ENCODE peak calls at places on chromosomes 11 and 22, in ten cellular contexts. I, P, B, K, M, Y, L, W, H and Z are unnamed samples.

GRCh38 chr11:19808076-19808911 is 95.7 kb downstream of the NAV2 start:
- DNase-seq in I (no peak), P (no peak), B (no peak), K (no peak), M (no peak), Y (no peak), L (no peak), W (no peak), H (no peak), Z (no peak)

GRCh38 chr11:78660451-78660850 is 85.8 kb upstream of the NARS2 start:
- DNase-seq in I (no peak), P (no peak), B (no peak), K (no peak), M (no peak), Y (no peak), L (peak), W (peak), H (no peak), Z (no peak)

GRCh38 chr11:33646629-33647028 is 54.0 kb downstream of the C11orf91 start:
- DNase-seq in I (no peak), P (no peak), B (no peak), K (no peak), M (peak), Y (no peak), L (no peak), W (peak), H (no peak), Z (no peak)

GRCh38 chr11:12137938-12138731 is 27.7 kb downstream of the MICAL2 start:
- DNase-seq in I (no peak), P (no peak), B (peak), K (no peak), M (peak), Y (no peak), L (no peak), W (no peak), H (peak), Z (no peak)

GRCh38 chr11:60657880-60658279 is 41.5 kb upstream of the MS4A8 start:
- DNase-seq in I (peak), P (no peak), B (no peak), K (no peak), M (no peak), Y (no peak), L (no peak), W (no peak), H (no peak), Z (no peak)

GRCh38 chr22:39136317-39136716 is 16.2 kb downstream of the CBX7 start:
- DNase-seq in I (no peak), P (no peak), B (no peak), K (no peak), M (no peak), Y (no peak), L (no peak), W (peak), H (no peak), Z (no peak)

GRCh38 chr11:76764941-76765340 is 18.2 kb upstream of the TSKU start:
- DNase-seq in I (no peak), P (no peak), B (no peak), K (no peak), M (no peak), Y (no peak), L (no peak), W (no peak), H (no peak), Z (no peak)

GRCh38 chr11:2910401-2910955 is 18.7 kb downstream of the PHLDA2 start:
- DNase-seq in I (no peak), P (no peak), B (no peak), K (no peak), M (no peak), Y (no peak), L (no peak), W (no peak), H (no peak), Z (no peak)

GRCh38 chr22:44088976-44089570 is 65.0 kb downstream of the PARVB start:
- DNase-seq in I (no peak), P (no peak), B (no peak), K (peak), M (peak), Y (no peak), L (no peak), W (no peak), H (peak), Z (peak)

GRCh38 chr11:4027746-4028145 is 66.9 kb upstream of the RRM1 start:
- DNase-seq in I (no peak), P (no peak), B (no peak), K (no peak), M (peak), Y (no peak), L (no peak), W (no peak), H (no peak), Z (no peak)